ENCODE peak calls at places on chromosomes 1 and 21, in nine cellular contexts. Q is GM03348; J is HFF-Myc; N is cardiac muscle cell; W is AG04449; E is NCI-H345; Y is skeletal muscle cell; B is activated CD4-positive, alpha-beta T cell treated with anti-CD3 and anti-CD28 coated beads, Interleukin-2, amount 10 ng/mL, durations not matched to agents 7 days and 5 days; R is NAMALWA. M is an unnamed sample.

GRCh38 chr1:54714881-54715492 is 674 bp upstream of the TTC4 start:
- DNase-seq in Y (no peak), J (no peak), W (no peak), R (no peak), Q (no peak), N (no peak), E (no peak), B (no peak), M (no peak)

GRCh38 chr1:152112101-152112884 is 3.0 kb downstream of the TCHH start:
- DNase-seq in Y (no peak), E (no peak), B (no peak), J (no peak), N (peak), R (no peak), Q (peak), W (no peak), M (no peak)

GRCh38 chr1:111320066-111320879 is 29.6 kb downstream of the CHIA start:
- DNase-seq in Y (no peak), Q (no peak), B (no peak), E (no peak), J (no peak), N (no peak), R (no peak), W (no peak), M (no peak)

GRCh38 chr1:36366091-36366661 is 19.5 kb downstream of the STK40 start:
- DNase-seq in E (no peak), W (no peak), Q (no peak), B (peak), Y (peak), N (peak), J (no peak), R (no peak), M (peak)

GRCh38 chr1:12539705-12540579 is 78.1 kb downstream of the DHRS3 start:
- DNase-seq in E (no peak), B (no peak), N (peak), J (peak), Y (no peak), W (peak), R (no peak), Q (peak), M (peak)

GRCh38 chr1:100860397-100860991 is 34.1 kb downstream of the EXTL2 start:
- DNase-seq in N (peak), W (no peak), E (no peak), Q (no peak), J (no peak), R (no peak), B (no peak), Y (peak), M (no peak)

GRCh38 chr1:27416387-27417111 is 24.1 kb downstream of the GPR3 start:
- DNase-seq in R (peak), Q (peak), N (peak), Y (no peak), W (no peak), B (peak), E (peak), J (no peak), M (peak)

GRCh38 chr1:205533729-205534443 is 29.4 kb downstream of the CDK18 start:
- DNase-seq in Q (no peak), R (no peak), B (no peak), W (no peak), Y (no peak), N (no peak), J (no peak), E (no peak), M (no peak)

GRCh38 chr1:198678301-198678836 is 39.5 kb downstream of the PTPRC start:
- DNase-seq in N (no peak), E (no peak), R (peak), B (peak), W (no peak), J (no peak), Q (no peak), Y (no peak), M (no peak)

GRCh38 chr1:16981269-16981849 is 939 bp upstream of the MFAP2 start:
- DNase-seq in Q (peak), N (peak), Y (peak), J (no peak), W (peak), R (no peak), B (no peak), E (no peak), M (no peak)

GRCh38 chr1:12597792-12598191 is 20.2 kb downstream of the DHRS3 start:
- DNase-seq in N (no peak), W (no peak), B (no peak), J (no peak), R (no peak), Q (no peak), E (peak), Y (no peak), M (no peak)

GRCh38 chr1:52264530-52265115 is 101.4 kb downstream of the CC2D1B start:
- DNase-seq in N (peak), B (no peak), Q (peak), Y (no peak), E (no peak), J (no peak), R (no peak), W (no peak), M (no peak)

GRCh38 chr21:45251635-45252447 is 35.9 kb downstream of the POFUT2 start:
- DNase-seq in N (no peak), R (no peak), Y (no peak), W (no peak), E (no peak), B (no peak), Q (no peak), J (no peak), M (no peak)

GRCh38 chr1:68173283-68174172 is 58.8 kb downstream of the WLS start:
- DNase-seq in N (peak), W (no peak), B (no peak), Y (no peak), E (peak), Q (no peak), J (no peak), R (no peak), M (no peak)

M was measured in hepatocyte.